ENCODE peak calls at places on chromosomes 12 and 14, in seven cellular contexts. One of them, this sample, is unnamed.

GRCh38 chr12:5138845-5139244 is 95.2 kb downstream of the KCNA5 start:
- DNase-seq in left lung: no peak
- DNase-seq in dermis microvascular lymphatic vessel endothelial cell: no peak
- DNase-seq in spleen: no peak
- DNase-seq in AG20443: peak; percentile 39
- DNase-seq in ACHN: no peak
- DNase-seq in HT1080: peak; percentile 21
- DNase-seq in this sample: no peak

GRCh38 chr12:78917513-78917912 is 52.9 kb downstream of the SYT1 start:
- DNase-seq in left lung: no peak
- DNase-seq in dermis microvascular lymphatic vessel endothelial cell: no peak
- DNase-seq in spleen: no peak
- DNase-seq in AG20443: no peak
- DNase-seq in ACHN: no peak
- DNase-seq in HT1080: no peak
- DNase-seq in this sample: no peak

GRCh38 chr14:87687338-87687876 is 305.6 kb downstream of the GALC start:
- DNase-seq in left lung: no peak
- DNase-seq in dermis microvascular lymphatic vessel endothelial cell: no peak
- DNase-seq in spleen: no peak
- DNase-seq in AG20443: no peak
- DNase-seq in ACHN: no peak
- DNase-seq in HT1080: no peak
- DNase-seq in this sample: no peak

GRCh38 chr14:100375273-100375962 is 52.3 kb downstream of the SLC25A47 start:
- DNase-seq in left lung: peak; percentile 85
- DNase-seq in dermis microvascular lymphatic vessel endothelial cell: peak; percentile 99
- DNase-seq in spleen: peak; percentile 86
- DNase-seq in AG20443: peak; percentile 88
- DNase-seq in ACHN: peak; percentile 91
- DNase-seq in HT1080: peak; percentile 66
- DNase-seq in this sample: peak; percentile 36

GRCh38 chr12:66074561-66074960 is 56.0 kb downstream of the LLPH start:
- DNase-seq in left lung: no peak
- DNase-seq in dermis microvascular lymphatic vessel endothelial cell: no peak
- DNase-seq in spleen: no peak
- DNase-seq in AG20443: no peak
- DNase-seq in ACHN: no peak
- DNase-seq in HT1080: no peak
- DNase-seq in this sample: no peak

GRCh38 chr14:92513966-92514843 is 624 bp downstream of the RIN3 start:
- DNase-seq in left lung: peak; percentile 88
- DNase-seq in dermis microvascular lymphatic vessel endothelial cell: peak; percentile 40
- DNase-seq in spleen: peak; percentile 89
- DNase-seq in AG20443: peak; percentile 53
- DNase-seq in ACHN: peak; percentile 17
- DNase-seq in HT1080: peak; percentile 18
- DNase-seq in this sample: no peak

GRCh38 chr14:85620937-85621336 is 91.0 kb downstream of the FLRT2 start:
- DNase-seq in left lung: no peak
- DNase-seq in dermis microvascular lymphatic vessel endothelial cell: no peak
- DNase-seq in spleen: no peak
- DNase-seq in AG20443: no peak
- DNase-seq in ACHN: no peak
- DNase-seq in HT1080: no peak
- DNase-seq in this sample: no peak

GRCh38 chr12:53481957-53482586 is 17.2 kb downstream of the MAP3K12 start:
- DNase-seq in left lung: no peak
- DNase-seq in dermis microvascular lymphatic vessel endothelial cell: peak; percentile 23
- DNase-seq in spleen: no peak
- DNase-seq in AG20443: no peak
- DNase-seq in ACHN: peak; percentile 57
- DNase-seq in HT1080: no peak
- DNase-seq in this sample: no peak

GRCh38 chr12:123859035-123859434 is 96.9 kb downstream of the DNAH10 start:
- DNase-seq in left lung: no peak
- DNase-seq in dermis microvascular lymphatic vessel endothelial cell: no peak
- DNase-seq in spleen: no peak
- DNase-seq in AG20443: no peak
- DNase-seq in ACHN: no peak
- DNase-seq in HT1080: no peak
- DNase-seq in this sample: no peak

GRCh38 chr12:7241404-7242005 is 52.0 kb downstream of the PEX5 start:
- DNase-seq in left lung: no peak
- DNase-seq in dermis microvascular lymphatic vessel endothelial cell: no peak
- DNase-seq in spleen: no peak
- DNase-seq in AG20443: peak; percentile 47
- DNase-seq in ACHN: no peak
- DNase-seq in HT1080: peak; percentile 88
- DNase-seq in this sample: no peak

GRCh38 chr12:104414581-104415305 is 42.0 kb upstream of the CHST11 start:
- DNase-seq in left lung: no peak
- DNase-seq in dermis microvascular lymphatic vessel endothelial cell: no peak
- DNase-seq in spleen: no peak
- DNase-seq in AG20443: no peak
- DNase-seq in ACHN: no peak
- DNase-seq in HT1080: no peak
- DNase-seq in this sample: no peak

GRCh38 chr12:92143280-92143679 is 2.4 kb downstream of the BTG1 start:
- DNase-seq in left lung: no peak
- DNase-seq in dermis microvascular lymphatic vessel endothelial cell: no peak
- DNase-seq in spleen: no peak
- DNase-seq in AG20443: no peak
- DNase-seq in ACHN: no peak
- DNase-seq in HT1080: no peak
- DNase-seq in this sample: no peak

GRCh38 chr12:97404549-97404948 is 58.1 kb upstream of the RMST start:
- DNase-seq in left lung: no peak
- DNase-seq in dermis microvascular lymphatic vessel endothelial cell: peak; percentile 24
- DNase-seq in spleen: no peak
- DNase-seq in AG20443: peak; percentile 25
- DNase-seq in ACHN: peak; percentile 65
- DNase-seq in HT1080: peak; percentile 7
- DNase-seq in this sample: peak; percentile 5

GRCh38 chr12:22018860-22019259 is 27.2 kb upstream of the CMAS start:
- DNase-seq in left lung: no peak
- DNase-seq in dermis microvascular lymphatic vessel endothelial cell: peak; percentile 26
- DNase-seq in spleen: no peak
- DNase-seq in AG20443: no peak
- DNase-seq in ACHN: peak; percentile 50
- DNase-seq in HT1080: no peak
- DNase-seq in this sample: no peak

GRCh38 chr14:64757601-64758000 is 53.4 kb downstream of the PLEKHG3 start:
- DNase-seq in left lung: no peak
- DNase-seq in dermis microvascular lymphatic vessel endothelial cell: no peak
- DNase-seq in spleen: peak; percentile 56
- DNase-seq in AG20443: no peak
- DNase-seq in ACHN: no peak
- DNase-seq in HT1080: no peak
- DNase-seq in this sample: no peak

GRCh38 chr14:55807059-55807499 is 227.1 kb downstream of the KTN1 start:
- DNase-seq in left lung: no peak
- DNase-seq in dermis microvascular lymphatic vessel endothelial cell: peak; percentile 99
- DNase-seq in spleen: peak; percentile 88
- DNase-seq in AG20443: peak; percentile 11
- DNase-seq in ACHN: no peak
- DNase-seq in HT1080: peak; percentile 76
- DNase-seq in this sample: no peak

GRCh38 chr14:101707285-101707842 is 54.1 kb upstream of the PPP2R5C start:
- DNase-seq in left lung: no peak
- DNase-seq in dermis microvascular lymphatic vessel endothelial cell: peak; percentile 75
- DNase-seq in spleen: no peak
- DNase-seq in AG20443: peak; percentile 84
- DNase-seq in ACHN: peak; percentile 64
- DNase-seq in HT1080: peak; percentile 78
- DNase-seq in this sample: peak; percentile 61

GRCh38 chr14:74641581-74641980 is 29.5 kb upstream of the LTBP2 start:
- DNase-seq in left lung: no peak
- DNase-seq in dermis microvascular lymphatic vessel endothelial cell: no peak
- DNase-seq in spleen: peak; percentile 34
- DNase-seq in AG20443: no peak
- DNase-seq in ACHN: no peak
- DNase-seq in HT1080: no peak
- DNase-seq in this sample: no peak

GRCh38 chr12:95532851-95533250 is 18.4 kb downstream of the USP44 start:
- DNase-seq in left lung: no peak
- DNase-seq in dermis microvascular lymphatic vessel endothelial cell: no peak
- DNase-seq in spleen: no peak
- DNase-seq in AG20443: peak; percentile 47
- DNase-seq in ACHN: no peak
- DNase-seq in HT1080: peak; percentile 11
- DNase-seq in this sample: no peak

GRCh38 chr12:54388214-54389138 is 3.9 kb upstream of the ZNF385A start:
- DNase-seq in left lung: no peak
- DNase-seq in dermis microvascular lymphatic vessel endothelial cell: no peak
- DNase-seq in spleen: peak; percentile 44
- DNase-seq in AG20443: no peak
- DNase-seq in ACHN: no peak
- DNase-seq in HT1080: no peak
- DNase-seq in this sample: no peak

GRCh38 chr12:6960291-6961277 is 9.4 kb downstream of the PTPN6 start:
- DNase-seq in left lung: no peak
- DNase-seq in dermis microvascular lymphatic vessel endothelial cell: no peak
- DNase-seq in spleen: peak; percentile 85
- DNase-seq in AG20443: no peak
- DNase-seq in ACHN: no peak
- DNase-seq in HT1080: peak; percentile 62
- DNase-seq in this sample: no peak

GRCh38 chr12:30622509-30622908 is 73.2 kb downstream of the IPO8 start:
- DNase-seq in left lung: no peak
- DNase-seq in dermis microvascular lymphatic vessel endothelial cell: no peak
- DNase-seq in spleen: no peak
- DNase-seq in AG20443: peak; percentile 37
- DNase-seq in ACHN: no peak
- DNase-seq in HT1080: peak; percentile 77
- DNase-seq in this sample: no peak

GRCh38 chr14:53596845-53597525 is 359.6 kb downstream of the BMP4 start:
- DNase-seq in left lung: no peak
- DNase-seq in dermis microvascular lymphatic vessel endothelial cell: no peak
- DNase-seq in spleen: no peak
- DNase-seq in AG20443: no peak
- DNase-seq in ACHN: no peak
- DNase-seq in HT1080: no peak
- DNase-seq in this sample: no peak

GRCh38 chr12:73677520-73678291 is 859.9 kb upstream of the ATXN7L3B start:
- DNase-seq in left lung: no peak
- DNase-seq in dermis microvascular lymphatic vessel endothelial cell: no peak
- DNase-seq in spleen: no peak
- DNase-seq in AG20443: no peak
- DNase-seq in ACHN: no peak
- DNase-seq in HT1080: no peak
- DNase-seq in this sample: no peak

GRCh38 chr14:20631023-20631820 is 10.3 kb downstream of the OR6S1 start:
- DNase-seq in left lung: no peak
- DNase-seq in dermis microvascular lymphatic vessel endothelial cell: peak; percentile 51
- DNase-seq in spleen: peak; percentile 48
- DNase-seq in AG20443: peak; percentile 31
- DNase-seq in ACHN: peak; percentile 63
- DNase-seq in HT1080: peak; percentile 73
- DNase-seq in this sample: no peak

GRCh38 chr14:70663707-70664179 is 22.0 kb downstream of the TTC9 start:
- DNase-seq in left lung: no peak
- DNase-seq in dermis microvascular lymphatic vessel endothelial cell: no peak
- DNase-seq in spleen: no peak
- DNase-seq in AG20443: peak; percentile 57
- DNase-seq in ACHN: no peak
- DNase-seq in HT1080: no peak
- DNase-seq in this sample: no peak

GRCh38 chr14:19947413-19948090 is 16.8 kb downstream of the OR4K1 start:
- DNase-seq in left lung: no peak
- DNase-seq in dermis microvascular lymphatic vessel endothelial cell: no peak
- DNase-seq in spleen: no peak
- DNase-seq in AG20443: no peak
- DNase-seq in ACHN: peak; percentile 36
- DNase-seq in HT1080: peak; percentile 8
- DNase-seq in this sample: no peak

GRCh38 chr14:101065246-101065645 is 161.7 kb upstream of the RTL1 start:
- DNase-seq in left lung: peak; percentile 37
- DNase-seq in dermis microvascular lymphatic vessel endothelial cell: no peak
- DNase-seq in spleen: peak; percentile 51
- DNase-seq in AG20443: no peak
- DNase-seq in ACHN: no peak
- DNase-seq in HT1080: no peak
- DNase-seq in this sample: no peak

GRCh38 chr12:85836716-85837100 is 499 bp upstream of the RASSF9 start:
- DNase-seq in left lung: no peak
- DNase-seq in dermis microvascular lymphatic vessel endothelial cell: no peak
- DNase-seq in spleen: no peak
- DNase-seq in AG20443: no peak
- DNase-seq in ACHN: no peak
- DNase-seq in HT1080: no peak
- DNase-seq in this sample: no peak

GRCh38 chr12:70463997-70464396 is 97.9 kb downstream of the KCNMB4 start:
- DNase-seq in left lung: no peak
- DNase-seq in dermis microvascular lymphatic vessel endothelial cell: no peak
- DNase-seq in spleen: no peak
- DNase-seq in AG20443: no peak
- DNase-seq in ACHN: no peak
- DNase-seq in HT1080: no peak
- DNase-seq in this sample: no peak

GRCh38 chr12:108307006-108307405 is 32.1 kb downstream of the CMKLR1 start:
- DNase-seq in left lung: no peak
- DNase-seq in dermis microvascular lymphatic vessel endothelial cell: no peak
- DNase-seq in spleen: no peak
- DNase-seq in AG20443: peak; percentile 54
- DNase-seq in ACHN: peak; percentile 89
- DNase-seq in HT1080: peak; percentile 75
- DNase-seq in this sample: no peak

GRCh38 chr12:130588696-130589095 is 127.4 kb downstream of the RIMBP2 start:
- DNase-seq in left lung: no peak
- DNase-seq in dermis microvascular lymphatic vessel endothelial cell: no peak
- DNase-seq in spleen: no peak
- DNase-seq in AG20443: no peak
- DNase-seq in ACHN: no peak
- DNase-seq in HT1080: no peak
- DNase-seq in this sample: no peak

GRCh38 chr12:583251-583869 is 79.9 kb downstream of the NINJ2 start:
- DNase-seq in left lung: no peak
- DNase-seq in dermis microvascular lymphatic vessel endothelial cell: no peak
- DNase-seq in spleen: no peak
- DNase-seq in AG20443: no peak
- DNase-seq in ACHN: no peak
- DNase-seq in HT1080: no peak
- DNase-seq in this sample: no peak

GRCh38 chr12:34393821-34394150 is 371.5 kb downstream of the ALG10 start:
- DNase-seq in left lung: peak; percentile 49
- DNase-seq in dermis microvascular lymphatic vessel endothelial cell: no peak
- DNase-seq in spleen: peak; percentile 64
- DNase-seq in AG20443: no peak
- DNase-seq in ACHN: no peak
- DNase-seq in HT1080: no peak
- DNase-seq in this sample: no peak

This sample was measured in H54.